ENCODE peak calls at places on chromosomes 11 and 22, in seven cellular contexts. L is ELR, Q is neural progenitor cell, H is mucosa of gallbladder, M is gastrocnemius medialis, E is NCI-H1930, O is sciatic nerve. B is an unnamed sample.

GRCh38 chr11:19627566-19627965 is 85.1 kb upstream of the NAV2 start:
- DNase-seq in L (no peak), Q (no peak), H (no peak), M (no peak), E (no peak), O (no peak), B (no peak)

GRCh38 chr11:65382036-65382803 is at the start of gene SLC25A45:
- DNase-seq in L (peak), Q (peak), H (peak), M (peak), E (peak), O (peak), B (peak)

GRCh38 chr11:120294096-120294495 is 31.0 kb upstream of the TLCD5 start:
- DNase-seq in L (no peak), Q (no peak), H (no peak), M (no peak), E (no peak), O (no peak), B (no peak)

GRCh38 chr11:8913961-8914660 is 3.1 kb downstream of the AKIP1 start:
- DNase-seq in L (peak), Q (peak), H (peak), M (no peak), E (peak), O (no peak), B (no peak)

GRCh38 chr11:64900774-64901173 is 16.2 kb downstream of the ATG2A start:
- DNase-seq in L (no peak), Q (no peak), H (no peak), M (no peak), E (no peak), O (no peak), B (no peak)

GRCh38 chr22:50089231-50090140 is at the start of gene MOV10L1:
- DNase-seq in L (no peak), Q (no peak), H (peak), M (no peak), E (no peak), O (peak), B (no peak)

GRCh38 chr22:39243443-39244072 is 1.2 kb downstream of the PDGFB start:
- DNase-seq in L (no peak), Q (peak), H (peak), M (no peak), E (no peak), O (no peak), B (peak)

GRCh38 chr11:63212742-63213141 is 30.7 kb downstream of the SLC22A25 start:
- DNase-seq in L (peak), Q (peak), H (no peak), M (no peak), E (no peak), O (no peak), B (no peak)

GRCh38 chr11:88482871-88483301 is 145.3 kb upstream of the CTSC start:
- DNase-seq in L (peak), Q (no peak), H (no peak), M (no peak), E (no peak), O (no peak), B (no peak)

GRCh38 chr11:119886667-119887230 is 157.7 kb upstream of the NECTIN1 start:
- DNase-seq in L (no peak), Q (no peak), H (no peak), M (no peak), E (no peak), O (no peak), B (no peak)

GRCh38 chr11:75272391-75272790 is 31.8 kb downstream of the TPBGL start:
- DNase-seq in L (no peak), Q (no peak), H (no peak), M (peak), E (no peak), O (no peak), B (no peak)

GRCh38 chr22:19359554-19360299 is 68.2 kb upstream of the CLTCL1 start:
- DNase-seq in L (no peak), Q (no peak), H (no peak), M (no peak), E (no peak), O (no peak), B (peak)

GRCh38 chr11:12981879-12982531 is 27.1 kb upstream of the RASSF10 start:
- DNase-seq in L (peak), Q (no peak), H (no peak), M (no peak), E (no peak), O (no peak), B (no peak)

GRCh38 chr22:19463491-19464469 is 15.2 kb downstream of the UFD1 start:
- DNase-seq in L (peak), Q (no peak), H (no peak), M (peak), E (no peak), O (no peak), B (no peak)

GRCh38 chr11:122676638-122677037 is 21.1 kb downstream of the UBASH3B start:
- DNase-seq in L (no peak), Q (no peak), H (no peak), M (no peak), E (no peak), O (no peak), B (no peak)

GRCh38 chr11:65066805-65067291 is 8.5 kb upstream of the NAALADL1 start:
- DNase-seq in L (no peak), Q (peak), H (no peak), M (no peak), E (no peak), O (no peak), B (no peak)

GRCh38 chr11:120034881-120035620 is 102.9 kb downstream of the TRIM29 start:
- DNase-seq in L (no peak), Q (no peak), H (no peak), M (no peak), E (no peak), O (no peak), B (peak)

GRCh38 chr11:69516526-69516925 is 35.1 kb downstream of the LINC01488 start:
- DNase-seq in L (peak), Q (no peak), H (no peak), M (no peak), E (no peak), O (no peak), B (no peak)

GRCh38 chr11:27184458-27185312 is 144.1 kb downstream of the BBOX1 start:
- DNase-seq in L (no peak), Q (no peak), H (no peak), M (no peak), E (no peak), O (no peak), B (no peak)

GRCh38 chr22:43446037-43446803 is 34.4 kb downstream of the MPPED1 start:
- DNase-seq in L (no peak), Q (no peak), H (no peak), M (no peak), E (no peak), O (peak), B (no peak)

GRCh38 chr22:48938741-48939140 is 888.9 kb downstream of the BRD1 start:
- DNase-seq in L (no peak), Q (no peak), H (no peak), M (no peak), E (no peak), O (peak), B (peak)

GRCh38 chr22:30575011-30575671 is 676 bp upstream of the GAL3ST1 start:
- DNase-seq in L (no peak), Q (peak), H (peak), M (no peak), E (peak), O (peak), B (no peak)

GRCh38 chr11:28799316-28799715 is 691.1 kb downstream of the METTL15 start:
- DNase-seq in L (peak), Q (no peak), H (no peak), M (no peak), E (no peak), O (no peak), B (no peak)

GRCh38 chr11:43518407-43519165 is 159.9 kb downstream of the TTC17 start:
- DNase-seq in L (peak), Q (no peak), H (no peak), M (no peak), E (no peak), O (no peak), B (no peak)

GRCh38 chr11:12224537-12224893 is 114.1 kb downstream of the MICAL2 start:
- DNase-seq in L (peak), Q (no peak), H (peak), M (peak), E (no peak), O (peak), B (peak)

GRCh38 chr11:65743928-65744698 is 23.5 kb upstream of the RNASEH2C start:
- DNase-seq in L (peak), Q (peak), H (no peak), M (peak), E (peak), O (no peak), B (no peak)

GRCh38 chr11:66136752-66137123 is 66.7 kb downstream of the PACS1 start:
- DNase-seq in L (peak), Q (no peak), H (no peak), M (no peak), E (no peak), O (no peak), B (no peak)

GRCh38 chr11:18705651-18706281 is 7.2 kb downstream of the TMEM86A start:
- DNase-seq in L (no peak), Q (no peak), H (peak), M (no peak), E (no peak), O (no peak), B (no peak)

GRCh38 chr11:17719028-17719939 is at the start of gene MYOD1:
- DNase-seq in L (peak), Q (peak), H (no peak), M (peak), E (peak), O (no peak), B (no peak)

GRCh38 chr11:95524328-95525036 is 265.1 kb downstream of the FAM76B start:
- DNase-seq in L (no peak), Q (no peak), H (no peak), M (no peak), E (no peak), O (no peak), B (no peak)